ENCODE peak calls at places on chromosomes 7 and 10, in ten cellular contexts. One of them, this sample, is unnamed.
A peak's percentile ranks its signal among the peaks of the same experiment; 100 is the strongest.

GRCh38 chr10:88411772-88412349 is 171.3 kb downstream of the RNLS start:
- DNase-seq in NCI-H748 treated with DMSO at 0.1 percent for 48 hours: no peak
- DNase-seq in stimulated activated CD8-positive, alpha-beta memory T cell treated with anti-CD3 and anti-CD28 coated beads, Interleukin-4, amount 100 ng/mL, for 24 hours: no peak
- DNase-seq in HepG2: no peak
- DNase-seq in CD4-positive, CD25-positive, alpha-beta regulatory T cell: no peak
- DNase-seq in iPS DF 19.7: no peak
- DNase-seq in activated CD4-positive, alpha-beta T cell treated with anti-CD3 and anti-CD28 coated beads for 48 hours: no peak
- DNase-seq in dermis microvascular lymphatic vessel endothelial cell: no peak
- DNase-seq in foreskin melanocyte: no peak
- DNase-seq in KBM-7: peak; percentile 67
- DNase-seq in this sample: no peak

GRCh38 chr7:124033093-124033806 is 383 bp upstream of the TMEM229A start:
- DNase-seq in NCI-H748 treated with DMSO at 0.1 percent for 48 hours: no peak
- DNase-seq in stimulated activated CD8-positive, alpha-beta memory T cell treated with anti-CD3 and anti-CD28 coated beads, Interleukin-4, amount 100 ng/mL, for 24 hours: no peak
- DNase-seq in HepG2: no peak
- DNase-seq in CD4-positive, CD25-positive, alpha-beta regulatory T cell: no peak
- DNase-seq in iPS DF 19.7: no peak
- DNase-seq in activated CD4-positive, alpha-beta T cell treated with anti-CD3 and anti-CD28 coated beads for 48 hours: peak; percentile 2
- DNase-seq in dermis microvascular lymphatic vessel endothelial cell: no peak
- DNase-seq in foreskin melanocyte: no peak
- DNase-seq in KBM-7: peak; percentile 10
- DNase-seq in this sample: no peak

GRCh38 chr10:34964166-34964800 is 125.9 kb downstream of the CUL2 start:
- DNase-seq in NCI-H748 treated with DMSO at 0.1 percent for 48 hours: no peak
- DNase-seq in stimulated activated CD8-positive, alpha-beta memory T cell treated with anti-CD3 and anti-CD28 coated beads, Interleukin-4, amount 100 ng/mL, for 24 hours: no peak
- DNase-seq in HepG2: no peak
- DNase-seq in CD4-positive, CD25-positive, alpha-beta regulatory T cell: no peak
- DNase-seq in iPS DF 19.7: no peak
- DNase-seq in activated CD4-positive, alpha-beta T cell treated with anti-CD3 and anti-CD28 coated beads for 48 hours: no peak
- DNase-seq in dermis microvascular lymphatic vessel endothelial cell: no peak
- DNase-seq in foreskin melanocyte: no peak
- DNase-seq in KBM-7: no peak
- DNase-seq in this sample: no peak

GRCh38 chr7:80449841-80450240 is 62.0 kb downstream of the GNAT3 start:
- DNase-seq in NCI-H748 treated with DMSO at 0.1 percent for 48 hours: no peak
- DNase-seq in stimulated activated CD8-positive, alpha-beta memory T cell treated with anti-CD3 and anti-CD28 coated beads, Interleukin-4, amount 100 ng/mL, for 24 hours: no peak
- DNase-seq in HepG2: peak; percentile 61
- DNase-seq in CD4-positive, CD25-positive, alpha-beta regulatory T cell: no peak
- DNase-seq in iPS DF 19.7: no peak
- DNase-seq in activated CD4-positive, alpha-beta T cell treated with anti-CD3 and anti-CD28 coated beads for 48 hours: no peak
- DNase-seq in dermis microvascular lymphatic vessel endothelial cell: no peak
- DNase-seq in foreskin melanocyte: no peak
- DNase-seq in KBM-7: no peak
- DNase-seq in this sample: no peak

GRCh38 chr7:54037873-54038272 is 504.3 kb upstream of the VSTM2A start:
- DNase-seq in NCI-H748 treated with DMSO at 0.1 percent for 48 hours: no peak
- DNase-seq in stimulated activated CD8-positive, alpha-beta memory T cell treated with anti-CD3 and anti-CD28 coated beads, Interleukin-4, amount 100 ng/mL, for 24 hours: no peak
- DNase-seq in HepG2: no peak
- DNase-seq in CD4-positive, CD25-positive, alpha-beta regulatory T cell: no peak
- DNase-seq in iPS DF 19.7: peak; percentile 33
- DNase-seq in activated CD4-positive, alpha-beta T cell treated with anti-CD3 and anti-CD28 coated beads for 48 hours: no peak
- DNase-seq in dermis microvascular lymphatic vessel endothelial cell: no peak
- DNase-seq in foreskin melanocyte: no peak
- DNase-seq in KBM-7: no peak
- DNase-seq in this sample: no peak

GRCh38 chr7:50416509-50417299 is 33.4 kb downstream of the FIGNL1 start:
- DNase-seq in NCI-H748 treated with DMSO at 0.1 percent for 48 hours: no peak
- DNase-seq in stimulated activated CD8-positive, alpha-beta memory T cell treated with anti-CD3 and anti-CD28 coated beads, Interleukin-4, amount 100 ng/mL, for 24 hours: no peak
- DNase-seq in HepG2: no peak
- DNase-seq in CD4-positive, CD25-positive, alpha-beta regulatory T cell: no peak
- DNase-seq in iPS DF 19.7: no peak
- DNase-seq in activated CD4-positive, alpha-beta T cell treated with anti-CD3 and anti-CD28 coated beads for 48 hours: no peak
- DNase-seq in dermis microvascular lymphatic vessel endothelial cell: no peak
- DNase-seq in foreskin melanocyte: no peak
- DNase-seq in KBM-7: peak; percentile 75
- DNase-seq in this sample: no peak

GRCh38 chr10:58107506-58107905 is 160.2 kb downstream of the IPMK start:
- DNase-seq in NCI-H748 treated with DMSO at 0.1 percent for 48 hours: no peak
- DNase-seq in stimulated activated CD8-positive, alpha-beta memory T cell treated with anti-CD3 and anti-CD28 coated beads, Interleukin-4, amount 100 ng/mL, for 24 hours: no peak
- DNase-seq in HepG2: no peak
- DNase-seq in CD4-positive, CD25-positive, alpha-beta regulatory T cell: no peak
- DNase-seq in iPS DF 19.7: no peak
- DNase-seq in activated CD4-positive, alpha-beta T cell treated with anti-CD3 and anti-CD28 coated beads for 48 hours: no peak
- DNase-seq in dermis microvascular lymphatic vessel endothelial cell: no peak
- DNase-seq in foreskin melanocyte: no peak
- DNase-seq in KBM-7: no peak
- DNase-seq in this sample: no peak

GRCh38 chr7:135964791-135965190 is 12.4 kb downstream of the MTPN start:
- DNase-seq in NCI-H748 treated with DMSO at 0.1 percent for 48 hours: no peak
- DNase-seq in stimulated activated CD8-positive, alpha-beta memory T cell treated with anti-CD3 and anti-CD28 coated beads, Interleukin-4, amount 100 ng/mL, for 24 hours: no peak
- DNase-seq in HepG2: no peak
- DNase-seq in CD4-positive, CD25-positive, alpha-beta regulatory T cell: no peak
- DNase-seq in iPS DF 19.7: no peak
- DNase-seq in activated CD4-positive, alpha-beta T cell treated with anti-CD3 and anti-CD28 coated beads for 48 hours: no peak
- DNase-seq in dermis microvascular lymphatic vessel endothelial cell: no peak
- DNase-seq in foreskin melanocyte: no peak
- DNase-seq in KBM-7: no peak
- DNase-seq in this sample: no peak

GRCh38 chr10:75773813-75774547 is 342.6 kb downstream of the LRMDA start:
- DNase-seq in NCI-H748 treated with DMSO at 0.1 percent for 48 hours: no peak
- DNase-seq in stimulated activated CD8-positive, alpha-beta memory T cell treated with anti-CD3 and anti-CD28 coated beads, Interleukin-4, amount 100 ng/mL, for 24 hours: no peak
- DNase-seq in HepG2: no peak
- DNase-seq in CD4-positive, CD25-positive, alpha-beta regulatory T cell: no peak
- DNase-seq in iPS DF 19.7: no peak
- DNase-seq in activated CD4-positive, alpha-beta T cell treated with anti-CD3 and anti-CD28 coated beads for 48 hours: no peak
- DNase-seq in dermis microvascular lymphatic vessel endothelial cell: no peak
- DNase-seq in foreskin melanocyte: no peak
- DNase-seq in KBM-7: no peak
- DNase-seq in this sample: no peak

GRCh38 chr10:42753126-42753506 is 29.5 kb upstream of the BMS1 start:
- DNase-seq in NCI-H748 treated with DMSO at 0.1 percent for 48 hours: peak; percentile 8
- DNase-seq in stimulated activated CD8-positive, alpha-beta memory T cell treated with anti-CD3 and anti-CD28 coated beads, Interleukin-4, amount 100 ng/mL, for 24 hours: peak; percentile 67
- DNase-seq in HepG2: no peak
- DNase-seq in CD4-positive, CD25-positive, alpha-beta regulatory T cell: peak; percentile 52
- DNase-seq in iPS DF 19.7: peak; percentile 64
- DNase-seq in activated CD4-positive, alpha-beta T cell treated with anti-CD3 and anti-CD28 coated beads for 48 hours: peak; percentile 85
- DNase-seq in dermis microvascular lymphatic vessel endothelial cell: peak; percentile 49
- DNase-seq in foreskin melanocyte: peak; percentile 31
- DNase-seq in KBM-7: peak; percentile 49
- DNase-seq in this sample: peak; percentile 9

GRCh38 chr10:93678386-93678785 is 24.0 kb downstream of the FRA10AC1 start:
- DNase-seq in NCI-H748 treated with DMSO at 0.1 percent for 48 hours: no peak
- DNase-seq in stimulated activated CD8-positive, alpha-beta memory T cell treated with anti-CD3 and anti-CD28 coated beads, Interleukin-4, amount 100 ng/mL, for 24 hours: no peak
- DNase-seq in HepG2: no peak
- DNase-seq in CD4-positive, CD25-positive, alpha-beta regulatory T cell: no peak
- DNase-seq in iPS DF 19.7: no peak
- DNase-seq in activated CD4-positive, alpha-beta T cell treated with anti-CD3 and anti-CD28 coated beads for 48 hours: no peak
- DNase-seq in dermis microvascular lymphatic vessel endothelial cell: no peak
- DNase-seq in foreskin melanocyte: no peak
- DNase-seq in KBM-7: no peak
- DNase-seq in this sample: no peak

GRCh38 chr7:75575488-75576112 is 83.5 kb downstream of the SPDYE5 start:
- DNase-seq in NCI-H748 treated with DMSO at 0.1 percent for 48 hours: no peak
- DNase-seq in stimulated activated CD8-positive, alpha-beta memory T cell treated with anti-CD3 and anti-CD28 coated beads, Interleukin-4, amount 100 ng/mL, for 24 hours: no peak
- DNase-seq in HepG2: no peak
- DNase-seq in CD4-positive, CD25-positive, alpha-beta regulatory T cell: no peak
- DNase-seq in iPS DF 19.7: no peak
- DNase-seq in activated CD4-positive, alpha-beta T cell treated with anti-CD3 and anti-CD28 coated beads for 48 hours: no peak
- DNase-seq in dermis microvascular lymphatic vessel endothelial cell: no peak
- DNase-seq in foreskin melanocyte: no peak
- DNase-seq in KBM-7: no peak
- DNase-seq in this sample: no peak

GRCh38 chr7:79531116-79531515 is 77.6 kb upstream of the MAGI2 start:
- DNase-seq in NCI-H748 treated with DMSO at 0.1 percent for 48 hours: peak; percentile 75
- DNase-seq in stimulated activated CD8-positive, alpha-beta memory T cell treated with anti-CD3 and anti-CD28 coated beads, Interleukin-4, amount 100 ng/mL, for 24 hours: no peak
- DNase-seq in HepG2: no peak
- DNase-seq in CD4-positive, CD25-positive, alpha-beta regulatory T cell: no peak
- DNase-seq in iPS DF 19.7: no peak
- DNase-seq in activated CD4-positive, alpha-beta T cell treated with anti-CD3 and anti-CD28 coated beads for 48 hours: no peak
- DNase-seq in dermis microvascular lymphatic vessel endothelial cell: no peak
- DNase-seq in foreskin melanocyte: peak; percentile 96
- DNase-seq in KBM-7: no peak
- DNase-seq in this sample: peak; percentile 53

GRCh38 chr7:77422500-77422899 is 6.4 kb upstream of the GSAP start:
- DNase-seq in NCI-H748 treated with DMSO at 0.1 percent for 48 hours: no peak
- DNase-seq in stimulated activated CD8-positive, alpha-beta memory T cell treated with anti-CD3 and anti-CD28 coated beads, Interleukin-4, amount 100 ng/mL, for 24 hours: no peak
- DNase-seq in HepG2: no peak
- DNase-seq in CD4-positive, CD25-positive, alpha-beta regulatory T cell: no peak
- DNase-seq in iPS DF 19.7: no peak
- DNase-seq in activated CD4-positive, alpha-beta T cell treated with anti-CD3 and anti-CD28 coated beads for 48 hours: no peak
- DNase-seq in dermis microvascular lymphatic vessel endothelial cell: no peak
- DNase-seq in foreskin melanocyte: no peak
- DNase-seq in KBM-7: no peak
- DNase-seq in this sample: no peak

GRCh38 chr7:19558527-19558926 is 150.3 kb downstream of the POLR1F start:
- DNase-seq in NCI-H748 treated with DMSO at 0.1 percent for 48 hours: no peak
- DNase-seq in stimulated activated CD8-positive, alpha-beta memory T cell treated with anti-CD3 and anti-CD28 coated beads, Interleukin-4, amount 100 ng/mL, for 24 hours: no peak
- DNase-seq in HepG2: no peak
- DNase-seq in CD4-positive, CD25-positive, alpha-beta regulatory T cell: no peak
- DNase-seq in iPS DF 19.7: no peak
- DNase-seq in activated CD4-positive, alpha-beta T cell treated with anti-CD3 and anti-CD28 coated beads for 48 hours: no peak
- DNase-seq in dermis microvascular lymphatic vessel endothelial cell: no peak
- DNase-seq in foreskin melanocyte: peak; percentile 78
- DNase-seq in KBM-7: no peak
- DNase-seq in this sample: no peak

GRCh38 chr7:4700577-4701235 is 18.6 kb downstream of the FOXK1 start:
- DNase-seq in NCI-H748 treated with DMSO at 0.1 percent for 48 hours: no peak
- DNase-seq in stimulated activated CD8-positive, alpha-beta memory T cell treated with anti-CD3 and anti-CD28 coated beads, Interleukin-4, amount 100 ng/mL, for 24 hours: no peak
- DNase-seq in HepG2: no peak
- DNase-seq in CD4-positive, CD25-positive, alpha-beta regulatory T cell: no peak
- DNase-seq in iPS DF 19.7: no peak
- DNase-seq in activated CD4-positive, alpha-beta T cell treated with anti-CD3 and anti-CD28 coated beads for 48 hours: peak; percentile 13
- DNase-seq in dermis microvascular lymphatic vessel endothelial cell: peak; percentile 90
- DNase-seq in foreskin melanocyte: no peak
- DNase-seq in KBM-7: no peak
- DNase-seq in this sample: no peak

GRCh38 chr10:11810313-11810766 is 12.8 kb upstream of the PROSER2 start:
- DNase-seq in NCI-H748 treated with DMSO at 0.1 percent for 48 hours: no peak
- DNase-seq in stimulated activated CD8-positive, alpha-beta memory T cell treated with anti-CD3 and anti-CD28 coated beads, Interleukin-4, amount 100 ng/mL, for 24 hours: no peak
- DNase-seq in HepG2: peak; percentile 70
- DNase-seq in CD4-positive, CD25-positive, alpha-beta regulatory T cell: no peak
- DNase-seq in iPS DF 19.7: no peak
- DNase-seq in activated CD4-positive, alpha-beta T cell treated with anti-CD3 and anti-CD28 coated beads for 48 hours: no peak
- DNase-seq in dermis microvascular lymphatic vessel endothelial cell: peak; percentile 23
- DNase-seq in foreskin melanocyte: no peak
- DNase-seq in KBM-7: no peak
- DNase-seq in this sample: no peak

GRCh38 chr7:7521259-7521658 is 14.4 kb downstream of the COL28A1 start:
- DNase-seq in NCI-H748 treated with DMSO at 0.1 percent for 48 hours: no peak
- DNase-seq in stimulated activated CD8-positive, alpha-beta memory T cell treated with anti-CD3 and anti-CD28 coated beads, Interleukin-4, amount 100 ng/mL, for 24 hours: no peak
- DNase-seq in HepG2: no peak
- DNase-seq in CD4-positive, CD25-positive, alpha-beta regulatory T cell: no peak
- DNase-seq in iPS DF 19.7: no peak
- DNase-seq in activated CD4-positive, alpha-beta T cell treated with anti-CD3 and anti-CD28 coated beads for 48 hours: no peak
- DNase-seq in dermis microvascular lymphatic vessel endothelial cell: no peak
- DNase-seq in foreskin melanocyte: no peak
- DNase-seq in KBM-7: peak; percentile 43
- DNase-seq in this sample: peak; percentile 23

GRCh38 chr7:150847536-150847935 is 4.8 kb upstream of the AOC1 start:
- DNase-seq in NCI-H748 treated with DMSO at 0.1 percent for 48 hours: no peak
- DNase-seq in stimulated activated CD8-positive, alpha-beta memory T cell treated with anti-CD3 and anti-CD28 coated beads, Interleukin-4, amount 100 ng/mL, for 24 hours: no peak
- DNase-seq in HepG2: no peak
- DNase-seq in CD4-positive, CD25-positive, alpha-beta regulatory T cell: no peak
- DNase-seq in iPS DF 19.7: no peak
- DNase-seq in activated CD4-positive, alpha-beta T cell treated with anti-CD3 and anti-CD28 coated beads for 48 hours: no peak
- DNase-seq in dermis microvascular lymphatic vessel endothelial cell: no peak
- DNase-seq in foreskin melanocyte: no peak
- DNase-seq in KBM-7: no peak
- DNase-seq in this sample: no peak

GRCh38 chr10:72127571-72127970 is 39.2 kb upstream of the SPOCK2 start:
- DNase-seq in NCI-H748 treated with DMSO at 0.1 percent for 48 hours: no peak
- DNase-seq in stimulated activated CD8-positive, alpha-beta memory T cell treated with anti-CD3 and anti-CD28 coated beads, Interleukin-4, amount 100 ng/mL, for 24 hours: no peak
- DNase-seq in HepG2: no peak
- DNase-seq in CD4-positive, CD25-positive, alpha-beta regulatory T cell: no peak
- DNase-seq in iPS DF 19.7: no peak
- DNase-seq in activated CD4-positive, alpha-beta T cell treated with anti-CD3 and anti-CD28 coated beads for 48 hours: no peak
- DNase-seq in dermis microvascular lymphatic vessel endothelial cell: no peak
- DNase-seq in foreskin melanocyte: no peak
- DNase-seq in KBM-7: no peak
- DNase-seq in this sample: no peak

GRCh38 chr10:78964952-78965633 is 103.7 kb upstream of the ZMIZ1 start:
- DNase-seq in NCI-H748 treated with DMSO at 0.1 percent for 48 hours: no peak
- DNase-seq in stimulated activated CD8-positive, alpha-beta memory T cell treated with anti-CD3 and anti-CD28 coated beads, Interleukin-4, amount 100 ng/mL, for 24 hours: no peak
- DNase-seq in HepG2: peak; percentile 94
- DNase-seq in CD4-positive, CD25-positive, alpha-beta regulatory T cell: no peak
- DNase-seq in iPS DF 19.7: no peak
- DNase-seq in activated CD4-positive, alpha-beta T cell treated with anti-CD3 and anti-CD28 coated beads for 48 hours: no peak
- DNase-seq in dermis microvascular lymphatic vessel endothelial cell: no peak
- DNase-seq in foreskin melanocyte: peak; percentile 38
- DNase-seq in KBM-7: no peak
- DNase-seq in this sample: peak; percentile 82

GRCh38 chr7:30912986-30913671 is 1.5 kb downstream of the AQP1 start:
- DNase-seq in NCI-H748 treated with DMSO at 0.1 percent for 48 hours: no peak
- DNase-seq in stimulated activated CD8-positive, alpha-beta memory T cell treated with anti-CD3 and anti-CD28 coated beads, Interleukin-4, amount 100 ng/mL, for 24 hours: no peak
- DNase-seq in HepG2: no peak
- DNase-seq in CD4-positive, CD25-positive, alpha-beta regulatory T cell: no peak
- DNase-seq in iPS DF 19.7: no peak
- DNase-seq in activated CD4-positive, alpha-beta T cell treated with anti-CD3 and anti-CD28 coated beads for 48 hours: no peak
- DNase-seq in dermis microvascular lymphatic vessel endothelial cell: no peak
- DNase-seq in foreskin melanocyte: no peak
- DNase-seq in KBM-7: no peak
- DNase-seq in this sample: no peak

GRCh38 chr7:2709553-2710165 is 21.7 kb downstream of the AMZ1 start:
- DNase-seq in NCI-H748 treated with DMSO at 0.1 percent for 48 hours: peak; percentile 14
- DNase-seq in stimulated activated CD8-positive, alpha-beta memory T cell treated with anti-CD3 and anti-CD28 coated beads, Interleukin-4, amount 100 ng/mL, for 24 hours: peak; percentile 67
- DNase-seq in HepG2: peak; percentile 60
- DNase-seq in CD4-positive, CD25-positive, alpha-beta regulatory T cell: peak; percentile 84
- DNase-seq in iPS DF 19.7: peak; percentile 59
- DNase-seq in activated CD4-positive, alpha-beta T cell treated with anti-CD3 and anti-CD28 coated beads for 48 hours: peak; percentile 87
- DNase-seq in dermis microvascular lymphatic vessel endothelial cell: peak; percentile 34
- DNase-seq in foreskin melanocyte: no peak
- DNase-seq in KBM-7: peak; percentile 80
- DNase-seq in this sample: no peak

GRCh38 chr10:46106410-46107255 is 60.6 kb upstream of the MSMB start:
- DNase-seq in NCI-H748 treated with DMSO at 0.1 percent for 48 hours: peak; percentile 7
- DNase-seq in stimulated activated CD8-positive, alpha-beta memory T cell treated with anti-CD3 and anti-CD28 coated beads, Interleukin-4, amount 100 ng/mL, for 24 hours: peak; percentile 46
- DNase-seq in HepG2: peak; percentile 73
- DNase-seq in CD4-positive, CD25-positive, alpha-beta regulatory T cell: peak; percentile 46
- DNase-seq in iPS DF 19.7: no peak
- DNase-seq in activated CD4-positive, alpha-beta T cell treated with anti-CD3 and anti-CD28 coated beads for 48 hours: peak; percentile 64
- DNase-seq in dermis microvascular lymphatic vessel endothelial cell: peak; percentile 14
- DNase-seq in foreskin melanocyte: peak; percentile 26
- DNase-seq in KBM-7: peak; percentile 78
- DNase-seq in this sample: peak; percentile 25

GRCh38 chr10:87658858-87659555 is 671 bp upstream of the PAPSS2 start:
- DNase-seq in NCI-H748 treated with DMSO at 0.1 percent for 48 hours: no peak
- DNase-seq in stimulated activated CD8-positive, alpha-beta memory T cell treated with anti-CD3 and anti-CD28 coated beads, Interleukin-4, amount 100 ng/mL, for 24 hours: no peak
- DNase-seq in HepG2: no peak
- DNase-seq in CD4-positive, CD25-positive, alpha-beta regulatory T cell: no peak
- DNase-seq in iPS DF 19.7: peak; percentile 76
- DNase-seq in activated CD4-positive, alpha-beta T cell treated with anti-CD3 and anti-CD28 coated beads for 48 hours: no peak
- DNase-seq in dermis microvascular lymphatic vessel endothelial cell: no peak
- DNase-seq in foreskin melanocyte: no peak
- DNase-seq in KBM-7: no peak
- DNase-seq in this sample: no peak